ENCODE peak calls at places on chromosomes 13 and 19, in six cellular contexts. H, G, A, X, M and N are unnamed samples.

GRCh38 chr13:42049454-42049780 is 969 bp downstream of the DGKH start:
- DNase-seq in H (no peak), G (no peak), A (no peak), X (no peak), M (no peak), N (no peak)

GRCh38 chr13:71493189-71493588 is 373.8 kb downstream of the DACH1 start:
- DNase-seq in X (peak), G (no peak), A (no peak), M (no peak), H (no peak), N (no peak)

GRCh38 chr13:100338265-100338664 is 249.4 kb downstream of the PCCA start:
- DNase-seq in H (no peak), G (no peak), X (no peak), A (no peak), M (no peak), N (no peak)

GRCh38 chr13:98222081-98222554 is 45.0 kb upstream of the RNF113B start:
- DNase-seq in H (no peak), A (no peak), G (no peak), M (no peak), X (no peak), N (no peak)

GRCh38 chr13:40984670-40985366 is 34.3 kb downstream of the ELF1 start:
- DNase-seq in M (no peak), X (no peak), H (no peak), G (no peak), A (no peak), N (no peak)

GRCh38 chr13:106100261-106100919 is 435.1 kb downstream of the EFNB2 start:
- DNase-seq in H (no peak), G (no peak), X (peak), M (no peak), A (no peak), N (no peak)

GRCh38 chr13:51978836-51979556 is 32.3 kb downstream of the ATP7B start:
- DNase-seq in G (no peak), M (no peak), H (no peak), X (no peak), A (no peak), N (no peak)

GRCh38 chr19:16113727-16114126 is 2.0 kb downstream of the RAB8A start:
- DNase-seq in G (no peak), M (no peak), H (peak), A (no peak), X (no peak), N (no peak)

GRCh38 chr19:6059996-6060599 is 50.2 kb downstream of the RFX2 start:
- DNase-seq in G (no peak), H (no peak), X (no peak), M (no peak), A (no peak), N (no peak)

GRCh38 chr19:55269299-55269698 is 10.5 kb upstream of the PPP6R1 start:
- DNase-seq in A (no peak), G (no peak), X (no peak), M (no peak), H (no peak), N (no peak)

GRCh38 chr13:109784590-109785140 is 1.7 kb downstream of the IRS2 start:
- DNase-seq in G (no peak), H (no peak), M (peak), X (peak), A (no peak), N (peak)
- TF ChIP-seq CTCF in G (peak), H (no peak), M (peak), X (peak), A (peak), N (peak)

GRCh38 chr19:47026156-47026555 is 6.5 kb downstream of the NPAS1 start:
- DNase-seq in A (no peak), H (no peak), G (no peak), X (no peak), M (no peak), N (no peak)
- TF ChIP-seq CTCF in A (no peak), H (no peak), G (no peak), X (no peak), M (no peak), N (no peak)

DNA sequence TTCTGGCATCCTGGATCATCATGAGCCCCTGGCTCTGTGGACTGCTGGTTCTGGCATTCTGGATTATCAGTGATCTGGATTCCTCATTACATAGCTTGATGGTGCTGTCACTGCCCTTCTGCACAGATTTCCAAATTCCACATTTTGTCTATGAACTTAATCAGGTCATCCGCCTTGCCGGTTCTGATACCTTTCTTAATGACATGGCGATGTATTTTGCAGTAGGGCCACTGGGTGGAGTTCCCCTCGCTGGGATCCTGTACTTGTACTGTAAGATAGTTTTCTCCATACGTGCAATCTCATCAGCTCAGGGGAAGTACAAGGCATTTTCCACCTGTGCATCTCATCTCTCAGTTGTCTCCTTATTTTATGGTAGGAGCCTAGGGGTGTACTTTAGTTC is 24.4 kb upstream of the OR7C2 start:
- DNase-seq in A (no peak), G (no peak), X (no peak), M (no peak), H (no peak), N (no peak)
- TF ChIP-seq CTCF in A (no peak), G (no peak), X (no peak), M (peak), H (no peak), N (no peak)

GRCh38 chr19:44587863-44588752 is 25.3 kb upstream of the IGSF23 start:
- DNase-seq in M (no peak), H (peak), G (no peak), X (no peak), A (peak), N (no peak)
- TF ChIP-seq CTCF in M (no peak), H (no peak), G (no peak), X (peak), A (peak), N (no peak)

DNA sequence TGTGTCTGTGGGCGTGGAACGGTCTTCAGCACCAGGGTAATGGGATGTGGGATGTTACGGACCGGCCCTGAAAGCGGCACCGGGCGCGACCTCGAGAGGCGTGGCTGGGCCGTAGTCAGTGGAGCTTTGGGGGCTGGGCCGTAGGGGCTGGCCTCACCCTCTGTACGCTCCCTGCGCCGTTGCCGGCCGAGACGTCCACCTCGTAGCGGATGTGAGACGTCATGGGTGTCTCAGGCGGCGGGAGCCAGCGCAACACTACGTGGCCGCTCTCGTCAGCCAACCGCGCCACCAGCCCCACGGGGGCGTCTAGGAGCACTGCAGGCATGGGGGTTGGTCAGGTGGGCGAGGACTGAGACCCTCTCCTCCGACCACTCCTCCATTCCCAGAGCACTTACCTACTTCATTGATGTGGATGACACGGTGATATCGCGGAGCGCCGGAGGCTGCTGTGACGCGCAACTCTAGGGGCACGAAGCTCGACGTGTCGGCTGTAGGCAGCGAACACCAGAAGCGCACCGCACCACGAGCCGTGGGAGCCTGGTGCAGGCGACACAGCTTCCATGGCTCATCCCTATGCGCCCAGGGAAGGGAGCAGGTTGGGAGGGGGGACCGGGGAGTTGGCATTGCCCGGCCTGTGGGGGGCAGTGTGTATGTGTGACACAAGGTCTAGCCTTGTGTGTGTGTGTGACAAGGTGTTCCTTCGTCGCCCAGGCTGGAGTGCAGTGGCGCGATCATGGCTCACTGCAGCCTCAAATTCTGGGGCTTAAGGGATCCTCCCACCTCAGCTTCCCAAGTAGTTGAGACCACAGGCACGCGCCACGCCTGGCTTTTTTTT is 2.4 kb downstream of the EPOR start:
- DNase-seq in X (peak), M (peak), A (no peak), G (peak), H (peak), N (no peak)
- TF ChIP-seq CTCF in X (peak), M (no peak), A (peak), G (no peak), H (no peak), N (no peak)

DNA sequence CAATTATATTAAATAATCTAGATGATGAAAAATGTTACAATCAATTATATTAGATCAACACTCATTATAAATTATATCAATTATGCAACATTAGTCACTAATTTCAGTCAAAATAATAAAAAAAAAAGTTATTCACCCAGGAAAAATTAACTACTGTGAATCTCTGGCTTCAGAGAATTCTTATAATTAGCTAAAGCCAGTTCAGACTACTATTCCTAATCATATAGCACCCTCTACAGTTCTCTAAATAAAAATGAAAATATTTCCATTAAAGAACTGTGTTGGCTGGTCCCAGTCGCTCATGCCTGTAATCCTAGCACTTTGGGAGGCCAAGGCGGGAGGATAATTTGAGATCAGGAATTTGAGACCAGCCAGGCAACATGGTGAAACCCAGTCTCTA is 33.0 kb downstream of the XPO4 start:
- DNase-seq in H (no peak), G (no peak), A (no peak), X (no peak), M (no peak), N (no peak)
- TF ChIP-seq CTCF in H (no peak), G (no peak), A (peak), X (peak), M (no peak), N (no peak)

GRCh38 chr13:35718084-35718483 is 241.6 kb upstream of the MAB21L1 start:
- DNase-seq in A (no peak), M (no peak), G (no peak), X (no peak), H (no peak), N (no peak)
- TF ChIP-seq CTCF in A (no peak), M (no peak), G (no peak), X (no peak), H (no peak), N (no peak)

DNA sequence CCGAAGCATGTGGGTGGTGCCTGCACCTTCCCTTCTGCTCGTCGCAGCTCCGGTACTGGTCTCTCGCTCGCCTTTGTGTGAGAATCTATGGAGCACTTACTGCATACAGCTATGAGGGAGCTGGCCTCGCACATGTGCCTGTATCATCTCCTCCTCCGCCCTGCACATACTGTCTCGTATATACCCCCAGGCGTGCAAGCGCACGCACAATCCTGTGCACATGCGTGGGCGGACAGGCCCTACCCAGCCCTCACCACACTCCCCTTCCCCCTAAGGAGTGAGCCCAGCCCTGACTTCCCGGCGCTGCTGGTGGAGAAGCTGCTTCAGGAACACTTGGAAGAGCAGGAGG is 8.7 kb downstream of the PIK3R2 start:
- DNase-seq in H (no peak), G (no peak), X (no peak), M (no peak), A (no peak), N (no peak)
- TF ChIP-seq CTCF in H (no peak), G (no peak), X (no peak), M (peak), A (no peak), N (no peak)

DNA sequence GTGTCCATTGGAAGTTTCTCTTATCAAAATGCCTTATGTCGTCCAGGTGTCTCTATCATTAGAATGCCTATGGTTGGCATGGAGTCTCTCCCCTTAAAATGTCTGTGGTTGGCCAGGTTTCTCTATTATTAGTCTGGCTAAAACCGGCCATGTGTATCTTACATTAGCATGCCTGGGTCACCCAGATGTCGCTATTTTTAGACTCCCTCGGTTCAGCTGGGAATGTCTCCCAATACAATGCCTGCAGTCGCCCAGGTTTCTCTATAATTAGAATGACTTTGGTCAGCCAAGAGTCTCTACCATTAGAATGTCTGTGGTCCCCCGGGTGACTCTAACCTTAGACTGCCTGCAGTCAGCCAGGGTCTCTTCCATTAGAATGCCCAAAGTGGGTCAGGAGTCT is 1536.1 kb downstream of the UQCRFS1 start:
- DNase-seq in H (no peak), X (no peak), A (no peak), G (peak), M (no peak), N (no peak)
- TF ChIP-seq CTCF in H (no peak), X (no peak), A (no peak), G (no peak), M (no peak), N (no peak)

GRCh38 chr19:18895038-18895827 is 725 bp downstream of the CERS1 start:
- DNase-seq in H (no peak), M (peak), X (peak), G (no peak), A (no peak), N (no peak)
- TF ChIP-seq CTCF in H (peak), M (peak), X (peak), G (no peak), A (peak), N (no peak)